ENCODE peak calls at places on chromosomes 1 and 21, in five cellular contexts. F is K562, R is breast epithelium, D is dorsolateral prefrontal cortex, W is PC-9. X is an unnamed sample.

GRCh38 chr1:196609114-196609737 is 986 bp upstream of the KCNT2 start:
- DNase-seq in F (no peak), R (no peak), D (no peak), W (no peak), X (peak; percentile 13)

GRCh38 chr1:20430355-20431290 is 55.4 kb downstream of the CAMK2N1 start:
- DNase-seq in F (peak; percentile 80), R (no peak), D (no peak), W (peak; percentile 25), X (no peak)

GRCh38 chr1:29599826-29600225 is 363.5 kb downstream of the PTPRU start:
- DNase-seq in F (no peak), R (no peak), D (no peak), W (no peak), X (no peak)

GRCh38 chr1:53264048-53264447 is 25.7 kb upstream of the MAGOH start:
- DNase-seq in F (no peak), R (no peak), D (no peak), W (no peak), X (no peak)

GRCh38 chr21:33648555-33648954 is 6.3 kb downstream of the ITSN1 start:
- DNase-seq in F (no peak), R (no peak), D (no peak), W (no peak), X (no peak)

GRCh38 chr1:178417858-178418257 is 78.9 kb downstream of the CLEC20A start:
- DNase-seq in F (no peak), R (no peak), D (no peak), W (no peak), X (peak; percentile 29)

GRCh38 chr21:46054447-46054846 is 43.5 kb upstream of the COL6A2 start:
- DNase-seq in F (no peak), R (no peak), D (no peak), W (no peak), X (no peak)

GRCh38 chr1:178031856-178032320 is 62.0 kb upstream of the RASAL2 start:
- DNase-seq in F (peak; percentile 86), R (peak; percentile 82), D (peak; percentile 89), W (peak; percentile 86), X (peak; percentile 93)

GRCh38 chr21:30268608-30269197 is 14.0 kb downstream of the KRTAP24-1 start:
- DNase-seq in F (peak; percentile 45), R (no peak), D (no peak), W (no peak), X (no peak)

GRCh38 chr1:163609858-163610257 is 288.1 kb downstream of the NUF2 start:
- DNase-seq in F (no peak), R (no peak), D (no peak), W (no peak), X (no peak)

GRCh38 chr1:54439550-54440223 is 33.5 kb upstream of the SSBP3 start:
- DNase-seq in F (no peak), R (no peak), D (no peak), W (no peak), X (no peak)

GRCh38 chr1:43414634-43415223 is 25.0 kb downstream of the SZT2 start:
- DNase-seq in F (peak; percentile 89), R (peak; percentile 38), D (peak; percentile 41), W (peak; percentile 65), X (peak; percentile 63)

GRCh38 chr1:32447469-32448185 is 17.2 kb upstream of the ZBTB8B start:
- DNase-seq in F (no peak), R (peak; percentile 82), D (no peak), W (no peak), X (peak; percentile 81)

GRCh38 chr21:42596657-42597056 is 56.8 kb upstream of the PDE9A start:
- DNase-seq in F (no peak), R (no peak), D (peak; percentile 16), W (no peak), X (no peak)

GRCh38 chr1:164733070-164733469 is 174.1 kb downstream of the PBX1 start:
- DNase-seq in F (no peak), R (no peak), D (no peak), W (no peak), X (peak; percentile 94)

GRCh38 chr1:188903241-188903640 is 1574.4 kb downstream of the BRINP3 start:
- DNase-seq in F (no peak), R (no peak), D (no peak), W (no peak), X (no peak)

GRCh38 chr1:23838401-23838866 is 13.2 kb upstream of the HMGCL start:
- DNase-seq in F (peak; percentile 85), R (peak; percentile 27), D (peak; percentile 30), W (peak; percentile 55), X (peak; percentile 11)

GRCh38 chr1:42035205-42035829 is 116.6 kb upstream of the HIVEP3 start:
- DNase-seq in F (peak; percentile 94), R (peak; percentile 40), D (no peak), W (peak; percentile 72), X (peak; percentile 34)

GRCh38 chr1:34696230-34696629 is 58.6 kb upstream of the GJB5 start:
- DNase-seq in F (no peak), R (no peak), D (no peak), W (peak; percentile 4), X (no peak)

GRCh38 chr1:164651378-164651951 is 92.5 kb downstream of the PBX1 start:
- DNase-seq in F (no peak), R (no peak), D (no peak), W (peak; percentile 72), X (peak; percentile 33)

GRCh38 chr1:85818371-85818770 is 110.1 kb upstream of the ZNHIT6 start:
- DNase-seq in F (no peak), R (no peak), D (no peak), W (no peak), X (peak; percentile 3)

GRCh38 chr1:77832889-77833288 is 53.4 kb downstream of the MIGA1 start:
- DNase-seq in F (no peak), R (no peak), D (no peak), W (no peak), X (peak; percentile 89)

GRCh38 chr1:46686255-46686654 is 14.6 kb downstream of the TEX38 start:
- DNase-seq in F (no peak), R (no peak), D (no peak), W (no peak), X (no peak)

GRCh38 chr1:229186373-229187056 is 84.4 kb upstream of the RAB4A start:
- DNase-seq in F (no peak), R (no peak), D (no peak), W (no peak), X (no peak)

GRCh38 chr1:55071477-55071876 is 32.1 kb downstream of the PCSK9 start:
- DNase-seq in F (peak; percentile 34), R (no peak), D (no peak), W (peak; percentile 52), X (peak; percentile 67)

GRCh38 chr1:6365047-6365446 is 28.5 kb downstream of the ACOT7 start:
- DNase-seq in F (no peak), R (no peak), D (no peak), W (peak; percentile 29), X (no peak)

GRCh38 chr1:157163273-157164127 is 25.3 kb upstream of the ETV3 start:
- DNase-seq in F (peak; percentile 76), R (peak; percentile 50), D (peak; percentile 66), W (peak; percentile 73), X (peak; percentile 47)

GRCh38 chr1:86699186-86699585 is 5.2 kb upstream of the SH3GLB1 start:
- DNase-seq in F (no peak), R (no peak), D (no peak), W (no peak), X (no peak)

GRCh38 chr1:190792873-190793272 is 315.2 kb upstream of the BRINP3 start:
- DNase-seq in F (no peak), R (no peak), D (no peak), W (no peak), X (no peak)

GRCh38 chr1:119554188-119554587 is 47.2 kb downstream of the HSD3B1 start:
- DNase-seq in F (no peak), R (no peak), D (no peak), W (peak; percentile 34), X (peak; percentile 90)

GRCh38 chr21:16534408-16535099 is 804.8 kb downstream of the USP25 start:
- DNase-seq in F (no peak), R (peak; percentile 70), D (peak; percentile 61), W (peak; percentile 1), X (no peak)

DNA sequence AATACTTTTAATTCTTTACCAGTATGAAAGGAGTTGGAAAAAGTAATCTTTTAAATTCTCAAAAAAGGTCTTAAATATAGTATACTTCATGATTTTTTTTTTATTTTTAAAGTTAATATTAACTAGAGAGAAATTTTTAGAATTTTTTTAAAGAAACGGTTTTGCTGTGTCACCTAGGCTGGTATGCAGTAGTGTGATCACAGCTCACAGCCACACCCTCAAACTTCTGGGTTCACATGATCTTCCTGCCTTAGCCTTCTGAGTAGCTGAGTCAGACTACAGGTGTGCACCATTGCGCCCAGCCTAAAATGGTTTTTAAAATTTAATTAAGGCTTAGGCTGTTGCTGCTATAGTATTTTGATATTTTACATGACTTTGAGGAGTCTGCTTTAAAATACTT is 52.4 kb downstream of the TLCD4 start:
- DNase-seq in F (peak; percentile 48), R (no peak), D (no peak), W (peak; percentile 54), X (no peak)
- H3K27ac ChIP-seq in F (peak overlapping the region; percentile 89), R (no peak overlapping the region), D (no peak overlapping the region), W (peak overlapping the region; percentile 74), X (no peak overlapping the region)

GRCh38 chr21:17819114-17819877 is at the start of gene C21orf91:
- DNase-seq in F (peak; percentile 89), R (peak; percentile 72), D (peak; percentile 88), W (peak; percentile 86), X (peak; percentile 76)

GRCh38 chr21:17821121-17821520 is 2.0 kb upstream of the C21orf91 start:
- DNase-seq in F (no peak), R (no peak), D (no peak), W (no peak), X (no peak)

GRCh38 chr21:17819878-17820232 is 699 bp upstream of the C21orf91 start:
- DNase-seq in F (peak; percentile 31), R (peak; percentile 33), D (no peak), W (no peak), X (no peak)

GRCh38 chr21:17813353-17813752 is 5.8 kb downstream of the C21orf91 start:
- DNase-seq in F (no peak), R (no peak), D (no peak), W (no peak), X (no peak)

GRCh38 chr21:17818158-17819113 is 720 bp downstream of the C21orf91 start:
- DNase-seq in F (no peak), R (no peak), D (no peak), W (peak; percentile 29), X (peak; percentile 24)
- H3K27ac ChIP-seq in F (peak overlapping the region; percentile 98), R (peak overlapping the region; percentile 91), D (peak overlapping the region; percentile 97), W (peak overlapping the region; percentile 91), X (peak overlapping the region; percentile 99)

GRCh38 chr1:37150986-37151385 is 116.7 kb upstream of the GRIK3 start:
- DNase-seq in F (no peak), R (no peak), D (no peak), W (no peak), X (no peak)

GRCh38 chr1:37153701-37154100 is 119.4 kb upstream of the GRIK3 start:
- DNase-seq in F (no peak), R (no peak), D (no peak), W (no peak), X (no peak)

GRCh38 chr1:37152491-37152890 is 118.2 kb upstream of the GRIK3 start:
- DNase-seq in F (no peak), R (no peak), D (no peak), W (no peak), X (no peak)

GRCh38 chr1:37151789-37152188 is 117.5 kb upstream of the GRIK3 start:
- DNase-seq in F (no peak), R (no peak), D (no peak), W (no peak), X (no peak)

GRCh38 chr1:37153116-37153515 is 118.8 kb upstream of the GRIK3 start:
- DNase-seq in F (no peak), R (no peak), D (no peak), W (no peak), X (no peak)
- H3K27ac ChIP-seq in F (no peak overlapping the region), R (no peak overlapping the region), D (no peak overlapping the region), W (no peak overlapping the region), X (no peak overlapping the region)

GRCh38 chr1:112794654-112795239 is 79.6 kb upstream of the PPM1J start:
- DNase-seq in F (peak; percentile 49), R (no peak), D (no peak), W (no peak), X (no peak)
- H3K27ac ChIP-seq in F (no peak overlapping the region), R (no peak overlapping the region), D (no peak overlapping the region), W (no peak overlapping the region), X (no peak overlapping the region)

X was measured in brain microvascular endothelial cell.